ENCODE peak calls at places on chromosomes 13 and 19, in four cellular contexts. One of them, this sample, is unnamed.
A peak's percentile ranks its signal among the peaks of the same experiment; 100 is the strongest.

GRCh38 chr13:99979453-99980200 is 2.0 kb upstream of the ZIC2 start:
- DNase-seq in uterus: no peak
- DNase-seq in tibial nerve: no peak
- DNase-seq in GF-D8: no peak
- DNase-seq in this sample: no peak

GRCh38 chr13:39039033-39039432 is 777 bp downstream of the NHLRC3 start:
- DNase-seq in uterus: no peak
- DNase-seq in tibial nerve: no peak
- DNase-seq in GF-D8: no peak
- DNase-seq in this sample: no peak

GRCh38 chr19:41993612-41994483 is at the start of gene ATP1A3:
- DNase-seq in uterus: no peak
- DNase-seq in tibial nerve: no peak
- DNase-seq in GF-D8: no peak
- DNase-seq in this sample: peak; percentile 47

GRCh38 chr13:29676535-29676934 is 81.0 kb upstream of the SLC7A1 start:
- DNase-seq in uterus: no peak
- DNase-seq in tibial nerve: no peak
- DNase-seq in GF-D8: no peak
- DNase-seq in this sample: no peak

GRCh38 chr19:4130635-4131438 is 6.9 kb upstream of the MAP2K2 start:
- DNase-seq in uterus: no peak
- DNase-seq in tibial nerve: no peak
- DNase-seq in GF-D8: no peak
- DNase-seq in this sample: no peak

GRCh38 chr13:25977216-25977615 is 74.6 kb downstream of the SHISA2 start:
- DNase-seq in uterus: no peak
- DNase-seq in tibial nerve: no peak
- DNase-seq in GF-D8: no peak
- DNase-seq in this sample: no peak

GRCh38 chr19:6539514-6539913 is 8.7 kb downstream of the TNFSF9 start:
- DNase-seq in uterus: no peak
- DNase-seq in tibial nerve: no peak
- DNase-seq in GF-D8: no peak
- DNase-seq in this sample: no peak

GRCh38 chr19:1073063-1073955 is 6.3 kb downstream of the ARHGAP45 start:
- DNase-seq in uterus: no peak
- DNase-seq in tibial nerve: no peak
- DNase-seq in GF-D8: no peak
- DNase-seq in this sample: no peak

GRCh38 chr13:99393791-99394735 is 86.9 kb upstream of the GPR183 start:
- DNase-seq in uterus: no peak
- DNase-seq in tibial nerve: no peak
- DNase-seq in GF-D8: no peak
- DNase-seq in this sample: no peak

GRCh38 chr13:110445183-110445582 is 116.3 kb downstream of the RAB20 start:
- DNase-seq in uterus: no peak
- DNase-seq in tibial nerve: no peak
- DNase-seq in GF-D8: peak; percentile 17
- DNase-seq in this sample: no peak

GRCh38 chr19:33769208-33769607 is 27.5 kb upstream of the KCTD15 start:
- DNase-seq in uterus: no peak
- DNase-seq in tibial nerve: no peak
- DNase-seq in GF-D8: no peak
- DNase-seq in this sample: no peak

GRCh38 chr13:106466691-106467405 is 68.6 kb downstream of the EFNB2 start:
- DNase-seq in uterus: no peak
- DNase-seq in tibial nerve: no peak
- DNase-seq in GF-D8: no peak
- DNase-seq in this sample: no peak

GRCh38 chr19:10593820-10594637 is 6.9 kb upstream of the AP1M2 start:
- DNase-seq in uterus: no peak
- DNase-seq in tibial nerve: peak; percentile 75
- DNase-seq in GF-D8: no peak
- DNase-seq in this sample: no peak

GRCh38 chr13:96751089-96751488 is 243.2 kb downstream of the OXGR1 start:
- DNase-seq in uterus: no peak
- DNase-seq in tibial nerve: no peak
- DNase-seq in GF-D8: no peak
- DNase-seq in this sample: no peak

GRCh38 chr19:57239982-57240310 is 486 bp upstream of the ZNF805 start:
- DNase-seq in uterus: no peak
- DNase-seq in tibial nerve: no peak
- DNase-seq in GF-D8: no peak
- DNase-seq in this sample: no peak

GRCh38 chr13:97367427-97367826 is 66.5 kb upstream of the RAP2A start:
- DNase-seq in uterus: peak; percentile 47
- DNase-seq in tibial nerve: no peak
- DNase-seq in GF-D8: no peak
- DNase-seq in this sample: no peak

GRCh38 chr19:42028304-42029216 is 34.5 kb upstream of the ATP1A3 start:
- DNase-seq in uterus: no peak
- DNase-seq in tibial nerve: no peak
- DNase-seq in GF-D8: no peak
- DNase-seq in this sample: no peak

GRCh38 chr13:46639033-46639981 is 86.3 kb downstream of the LRCH1 start:
- DNase-seq in uterus: no peak
- DNase-seq in tibial nerve: no peak
- DNase-seq in GF-D8: no peak
- DNase-seq in this sample: no peak

GRCh38 chr13:24183741-24184182 is 23.2 kb downstream of the SPATA13 start:
- DNase-seq in uterus: no peak
- DNase-seq in tibial nerve: no peak
- DNase-seq in GF-D8: no peak
- DNase-seq in this sample: no peak

GRCh38 chr13:110698689-110699088 is 7.2 kb downstream of the CARS2 start:
- DNase-seq in uterus: no peak
- DNase-seq in tibial nerve: no peak
- DNase-seq in GF-D8: no peak
- DNase-seq in this sample: no peak

This sample was measured in effector memory CD4-positive, alpha-beta T cell.